ENCODE peak calls at places on chromosomes 2 and 18, in eight cellular contexts. R is bronchial epithelial cell, X is GM23338, I is A549, P is cardiac muscle cell, N is heart right ventricle, L is GM20000, M is tibial artery. U is an unnamed sample.
A peak's percentile ranks its signal among the peaks of the same experiment; 100 is the strongest.

GRCh38 chr2:237483018-237483731 is 3.9 kb upstream of the MLPH start:
- DNase-seq in R (peak; percentile 84), X (no peak), I (peak; percentile 58), P (peak; percentile 57), N (no peak), L (no peak), M (no peak), U (no peak)

GRCh38 chr2:240637901-240638175 is 12.6 kb downstream of the GPR35 start:
- DNase-seq in R (no peak), X (no peak), I (no peak), P (no peak), N (no peak), L (no peak), M (no peak), U (no peak)

GRCh38 chr2:239825705-239825979 is 199.5 kb downstream of the NDUFA10 start:
- DNase-seq in R (peak; percentile 8), X (no peak), I (no peak), P (no peak), N (no peak), L (no peak), M (no peak), U (no peak)

GRCh38 chr2:150376627-150377335 is 110.7 kb downstream of the RND3 start:
- DNase-seq in R (peak; percentile 7), X (peak; percentile 22), I (no peak), P (peak; percentile 50), N (no peak), L (no peak), M (no peak), U (no peak)

GRCh38 chr2:42132066-42132965 is 36.8 kb upstream of the EML4 start:
- DNase-seq in R (no peak), X (no peak), I (peak; percentile 32), P (peak; percentile 80), N (no peak), L (no peak), M (no peak), U (no peak)

GRCh38 chr2:41821167-41821566 is 226.7 kb upstream of the PKDCC start:
- DNase-seq in R (no peak), X (no peak), I (no peak), P (no peak), N (no peak), L (no peak), M (no peak), U (no peak)

GRCh38 chr2:8893474-8893873 is 56.1 kb upstream of the KIDINS220 start:
- DNase-seq in R (no peak), X (peak; percentile 45), I (no peak), P (no peak), N (no peak), L (no peak), M (no peak), U (no peak)

GRCh38 chr18:79690071-79690470 is 10.5 kb downstream of the CTDP1 start:
- DNase-seq in R (no peak), X (no peak), I (no peak), P (no peak), N (no peak), L (no peak), M (no peak), U (no peak)

GRCh38 chr2:43438858-43439655 is 156.8 kb downstream of the THADA start:
- DNase-seq in R (peak; percentile 82), X (no peak), I (no peak), P (no peak), N (no peak), L (no peak), M (no peak), U (no peak)

GRCh38 chr2:71510196-71510807 is 56.9 kb downstream of the DYSF start:
- DNase-seq in R (peak; percentile 43), X (peak; percentile 86), I (peak; percentile 91), P (peak; percentile 70), N (peak; percentile 72), L (peak; percentile 83), M (peak; percentile 63), U (peak; percentile 82)

GRCh38 chr18:69956655-69957054 is 9.0 kb upstream of the CD226 start:
- DNase-seq in R (no peak), X (no peak), I (no peak), P (no peak), N (no peak), L (no peak), M (no peak), U (no peak)

GRCh38 chr2:215161301-215161829 is 22.9 kb upstream of the ABCA12 start:
- DNase-seq in R (no peak), X (no peak), I (no peak), P (no peak), N (no peak), L (no peak), M (no peak), U (no peak)

GRCh38 chr2:189037518-189037917 is 63.3 kb downstream of the COL3A1 start:
- DNase-seq in R (peak; percentile 63), X (no peak), I (no peak), P (peak; percentile 52), N (no peak), L (no peak), M (no peak), U (no peak)

GRCh38 chr18:8045890-8046289 is 478.8 kb downstream of the PTPRM start:
- DNase-seq in R (no peak), X (no peak), I (no peak), P (no peak), N (no peak), L (no peak), M (no peak), U (peak; percentile 21)

GRCh38 chr18:53567935-53568574 is 656.4 kb downstream of the MBD2 start:
- DNase-seq in R (peak; percentile 38), X (peak; percentile 73), I (peak; percentile 6), P (peak; percentile 54), N (no peak), L (peak; percentile 45), M (no peak), U (peak; percentile 1)

GRCh38 chr2:67616749-67617148 is 219.6 kb downstream of the ETAA1 start:
- DNase-seq in R (no peak), X (no peak), I (no peak), P (peak; percentile 90), N (no peak), L (peak; percentile 45), M (no peak), U (no peak)

GRCh38 chr2:220469201-220469600 is 841.8 kb downstream of the SLC4A3 start:
- DNase-seq in R (peak; percentile 43), X (no peak), I (no peak), P (peak; percentile 34), N (no peak), L (no peak), M (no peak), U (no peak)

GRCh38 chr2:1632006-1632348 is 112.3 kb downstream of the PXDN start:
- DNase-seq in R (peak; percentile 81), X (no peak), I (no peak), P (no peak), N (no peak), L (no peak), M (no peak), U (no peak)

GRCh38 chr2:3377612-3378432 is at the start of gene EIPR1:
- DNase-seq in R (peak; percentile 94), X (peak; percentile 99), I (peak; percentile 99), P (peak; percentile 99), N (peak; percentile 98), L (peak; percentile 96), M (peak; percentile 98), U (peak; percentile 98)
- TF ChIP-seq CTCF in R (no peak), X (no peak), I (no peak), P (no peak), N (no peak), L (no peak), M (peak; percentile 6), U (no peak)

DNA sequence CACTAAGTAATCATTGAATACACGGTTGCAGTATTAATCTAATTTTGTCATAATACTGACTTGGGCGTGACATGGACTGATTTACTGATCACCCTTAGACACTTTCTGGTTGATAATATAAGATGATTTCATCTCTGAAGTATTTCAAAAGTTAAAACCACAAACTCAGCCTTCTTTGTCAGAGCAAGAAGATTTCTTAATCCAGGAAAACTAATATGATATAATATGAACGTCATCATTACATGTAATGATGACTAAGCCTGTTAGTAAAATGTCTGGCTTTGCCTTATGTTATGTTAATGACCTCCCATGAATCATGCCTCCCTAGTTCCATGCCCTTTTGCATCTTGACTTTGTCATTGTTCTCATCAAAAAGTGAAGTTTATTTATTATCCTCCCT is 1325.0 kb upstream of the CDH2 start:
- DNase-seq in R (peak; percentile 96), X (no peak), I (no peak), P (peak; percentile 70), N (no peak), L (no peak), M (no peak), U (no peak)
- TF ChIP-seq CTCF in R (no peak), X (no peak), I (no peak), P (no peak), N (no peak), L (no peak), M (no peak), U (no peak)

GRCh38 chr18:45916302-45916701 is 50.8 kb downstream of the EPG5 start:
- DNase-seq in R (no peak), X (peak; percentile 22), I (no peak), P (no peak), N (no peak), L (no peak), M (no peak), U (peak; percentile 27)
- TF ChIP-seq CTCF in R (peak; percentile 3), X (peak; percentile 13), I (no peak), P (no peak), N (no peak), L (no peak), M (no peak), U (peak; percentile 38)

GRCh38 chr2:120299024-120299423 is 46.4 kb downstream of the RALB start:
- DNase-seq in R (no peak), X (no peak), I (no peak), P (no peak), N (no peak), L (no peak), M (no peak), U (no peak)
- TF ChIP-seq CTCF in R (no peak), X (no peak), I (no peak), P (no peak), N (no peak), L (no peak), M (no peak), U (no peak)

GRCh38 chr2:191839918-191840804 is 6.7 kb downstream of the CAVIN2 start:
- DNase-seq in R (no peak), X (peak; percentile 23), I (no peak), P (no peak), N (no peak), L (no peak), M (no peak), U (no peak)
- TF ChIP-seq CTCF in R (peak; percentile 6), X (peak; percentile 11), I (peak; percentile 7), P (no peak), N (no peak), L (no peak), M (no peak), U (no peak)

GRCh38 chr18:9549405-9549804 is 65.0 kb downstream of the PPP4R1 start:
- DNase-seq in R (no peak), X (no peak), I (no peak), P (no peak), N (no peak), L (no peak), M (no peak), U (peak; percentile 17)
- TF ChIP-seq CTCF in R (no peak), X (peak; percentile 21), I (no peak), P (no peak), N (no peak), L (no peak), M (no peak), U (no peak)

GRCh38 chr2:201665420-201666158 is 22.3 kb upstream of the TMEM237 start:
- DNase-seq in R (no peak), X (no peak), I (no peak), P (no peak), N (no peak), L (no peak), M (no peak), U (no peak)
- TF ChIP-seq CTCF in R (no peak), X (no peak), I (peak; percentile 36), P (peak; percentile 23), N (no peak), L (no peak), M (no peak), U (no peak)

GRCh38 chr2:157307021-157307420 is 18.6 kb downstream of the ERMN start:
- DNase-seq in R (no peak), X (peak; percentile 50), I (no peak), P (no peak), N (no peak), L (peak; percentile 5), M (no peak), U (no peak)
- TF ChIP-seq CTCF in R (no peak), X (peak; percentile 38), I (no peak), P (peak; percentile 21), N (no peak), L (no peak), M (no peak), U (peak; percentile 39)